ENCODE peak calls at places on chromosomes 2 and 18, in four cellular contexts. Q, O, T and D are unnamed samples.

GRCh38 chr2:102703748-102704147 is 58.1 kb upstream of the TMEM182 start:
- DNase-seq in Q (no peak), O (no peak), T (peak; percentile 39), D (peak; percentile 61)

GRCh38 chr2:70946832-70947442 is 11.2 kb downstream of the ATP6V1B1 start:
- DNase-seq in Q (no peak), O (peak; percentile 30), T (peak; percentile 61), D (peak; percentile 80)

GRCh38 chr2:11129598-11130449 is 25.4 kb upstream of the SLC66A3 start:
- DNase-seq in Q (peak; percentile 92), O (peak; percentile 85), T (no peak), D (peak; percentile 23)

GRCh38 chr2:168246483-168247340 is 683 bp downstream of the STK39 start:
- DNase-seq in Q (peak; percentile 95), O (peak; percentile 90), T (peak; percentile 58), D (peak; percentile 78)

GRCh38 chr2:42095923-42096408 is 48.1 kb downstream of the PKDCC start:
- DNase-seq in Q (no peak), O (peak; percentile 71), T (peak; percentile 79), D (peak; percentile 91)

GRCh38 chr2:68716948-68717661 is 17.5 kb upstream of the ARHGAP25 start:
- DNase-seq in Q (no peak), O (no peak), T (no peak), D (no peak)

GRCh38 chr18:55897101-55897500 is 309.1 kb upstream of the TCF4 start:
- DNase-seq in Q (no peak), O (no peak), T (no peak), D (no peak)

GRCh38 chr2:162581931-162582330 is 238.0 kb downstream of the GCA start:
- DNase-seq in Q (no peak), O (no peak), T (no peak), D (no peak)

GRCh38 chr2:134642938-134643337 is 75.9 kb downstream of the TMEM163 start:
- DNase-seq in Q (no peak), O (no peak), T (no peak), D (no peak)

GRCh38 chr18:76673281-76674005 is 148.9 kb upstream of the ZNF236 start:
- DNase-seq in Q (no peak), O (no peak), T (no peak), D (no peak)

GRCh38 chr2:113965644-113966043 is 75.8 kb downstream of the ACTR3 start:
- DNase-seq in Q (no peak), O (peak; percentile 26), T (peak; percentile 46), D (peak; percentile 68)

GRCh38 chr2:189302274-189302948 is 122.8 kb upstream of the COL5A2 start:
- DNase-seq in Q (no peak), O (no peak), T (peak; percentile 42), D (peak; percentile 37)

GRCh38 chr2:235433860-235434259 is 60.0 kb upstream of the AGAP1 start:
- DNase-seq in Q (no peak), O (no peak), T (peak; percentile 54), D (peak; percentile 10)

GRCh38 chr18:9989481-9989880 is 75.7 kb downstream of the VAPA start:
- DNase-seq in Q (no peak), O (no peak), T (peak; percentile 10), D (peak; percentile 23)

GRCh38 chr18:10381516-10381915 is 72.9 kb upstream of the APCDD1 start:
- DNase-seq in Q (no peak), O (no peak), T (no peak), D (no peak)

GRCh38 chr2:169362346-169363026 is at the start of gene LRP2:
- DNase-seq in Q (peak; percentile 81), O (peak; percentile 33), T (no peak), D (peak; percentile 2)

GRCh38 chr2:157182834-157183396 is 74.6 kb upstream of the GALNT5 start:
- DNase-seq in Q (no peak), O (no peak), T (peak; percentile 96), D (peak; percentile 93)

GRCh38 chr2:206004004-206004693 is 81.8 kb downstream of the INO80D start:
- DNase-seq in Q (no peak), O (no peak), T (peak; percentile 26), D (peak; percentile 37)

GRCh38 chr18:61502472-61502871 is 169.2 kb downstream of the CDH20 start:
- DNase-seq in Q (no peak), O (no peak), T (peak; percentile 71), D (peak; percentile 86)

GRCh38 chr2:9753276-9753600 is 90.0 kb upstream of the TAF1B start:
- DNase-seq in Q (no peak), O (peak; percentile 55), T (peak; percentile 97), D (peak; percentile 85)

GRCh38 chr18:75172299-75173124 is 36.4 kb downstream of the PTGR3 start:
- DNase-seq in Q (no peak), O (no peak), T (no peak), D (no peak)

GRCh38 chr2:179410552-179411356 is 146.1 kb upstream of the SESTD1 start:
- DNase-seq in Q (no peak), O (no peak), T (peak; percentile 73), D (peak; percentile 85)

GRCh38 chr2:236239276-236240065 is 24.7 kb downstream of the ASB18 start:
- DNase-seq in Q (no peak), O (no peak), T (no peak), D (no peak)